ENCODE peak calls at places on chromosome 15, in nine cellular contexts. Z, J, M, P, W, X, V, T and U are unnamed samples.

GRCh38 chr15:45129651-45130129 is at the start of the genes DUOX1 and DUOXA1:
- DNase-seq in W (peak), V (no peak), J (no peak), P (peak), T (peak), M (peak), Z (peak), X (no peak), U (no peak)

GRCh38 chr15:81516461-81516860 is 142.4 kb upstream of the TMC3 start:
- DNase-seq in J (no peak), M (no peak), T (no peak), W (no peak), Z (no peak), V (no peak), X (no peak), P (no peak), U (no peak)

GRCh38 chr15:27017168-27017809 is 46.3 kb downstream of the GABRG3 start:
- DNase-seq in X (peak), Z (no peak), T (peak), J (no peak), P (no peak), M (no peak), W (peak), V (no peak), U (no peak)

GRCh38 chr15:83129791-83130190 is 22.3 kb downstream of the TM6SF1 start:
- DNase-seq in J (no peak), W (no peak), T (no peak), V (no peak), Z (no peak), M (no peak), X (no peak), P (no peak), U (no peak)

GRCh38 chr15:41104234-41104633 is 11.8 kb downstream of the INO80 start:
- DNase-seq in V (no peak), J (no peak), P (no peak), T (no peak), W (no peak), M (no peak), X (no peak), Z (no peak), U (no peak)

GRCh38 chr15:28273468-28273867 is 48.5 kb downstream of the HERC2 start:
- DNase-seq in W (no peak), Z (no peak), P (no peak), M (no peak), X (no peak), J (no peak), T (no peak), V (no peak), U (no peak)

GRCh38 chr15:67967871-67968423 is 86.2 kb upstream of the PIAS1 start:
- DNase-seq in M (peak), J (peak), P (peak), V (no peak), X (no peak), T (peak), Z (no peak), W (peak), U (peak)

GRCh38 chr15:66566963-66567531 is 1.2 kb upstream of the LCTL start:
- DNase-seq in W (peak), T (peak), J (no peak), P (peak), Z (peak), M (peak), V (no peak), X (peak), U (peak)

GRCh38 chr15:69546182-69546581 is 93.6 kb downstream of the RPLP1 start:
- DNase-seq in V (no peak), W (no peak), M (no peak), P (no peak), J (no peak), Z (no peak), X (no peak), T (no peak), U (no peak)

GRCh38 chr15:31062310-31062964 is 39.1 kb downstream of the TRPM1 start:
- DNase-seq in J (no peak), Z (no peak), M (no peak), X (no peak), W (no peak), V (no peak), T (no peak), P (no peak), U (no peak)

GRCh38 chr15:71096676-71097075 is 18.6 kb upstream of the THSD4 start:
- DNase-seq in M (no peak), V (no peak), T (no peak), X (no peak), W (no peak), P (no peak), Z (no peak), J (no peak), U (no peak)

GRCh38 chr15:29115093-29115991 is 154.3 kb downstream of the NSMCE3 start:
- DNase-seq in Z (no peak), J (no peak), W (no peak), P (no peak), T (peak), X (no peak), V (no peak), M (no peak), U (no peak)

GRCh38 chr15:73800662-73801345 is 47.7 kb upstream of the INSYN1 start:
- DNase-seq in P (peak), Z (no peak), W (no peak), J (peak), T (no peak), X (no peak), M (no peak), V (no peak), U (no peak)

GRCh38 chr15:52427804-52428203 is 100.9 kb downstream of the MYO5A start:
- DNase-seq in T (no peak), W (no peak), J (no peak), Z (peak), V (no peak), M (no peak), P (no peak), X (no peak), U (no peak)

GRCh38 chr15:67678948-67679347 is 136.4 kb downstream of the MAP2K5 start:
- DNase-seq in W (no peak), M (no peak), P (no peak), T (no peak), Z (no peak), X (no peak), V (no peak), J (no peak), U (no peak)

GRCh38 chr15:58066042-58066867 is 744 bp upstream of the ALDH1A2 start:
- DNase-seq in M (peak), X (no peak), T (peak), P (peak), V (no peak), J (peak), W (peak), Z (peak), U (peak)

GRCh38 chr15:31361764-31362120 is 35.1 kb downstream of the KLF13 start:
- DNase-seq in X (no peak), W (no peak), Z (no peak), T (no peak), J (no peak), V (no peak), P (no peak), M (no peak), U (no peak)

GRCh38 chr15:25767356-25768151 is 95.6 kb downstream of the ATP10A start:
- DNase-seq in V (peak), T (no peak), M (no peak), P (no peak), J (no peak), W (no peak), Z (no peak), X (no peak), U (no peak)

GRCh38 chr15:23869391-23869790 is 182.3 kb upstream of the NDN start:
- DNase-seq in T (peak), Z (no peak), V (no peak), J (no peak), P (peak), W (no peak), X (no peak), M (peak), U (no peak)

GRCh38 chr15:35182841-35183479 is 97.9 kb upstream of the NANOGP8 start:
- DNase-seq in T (no peak), V (no peak), M (no peak), Z (no peak), X (peak), W (no peak), P (no peak), J (no peak), U (no peak)

GRCh38 chr15:40029979-40030893 is 8.7 kb downstream of the SRP14 start:
- DNase-seq in J (no peak), X (no peak), V (no peak), Z (no peak), W (no peak), T (peak), P (no peak), M (peak), U (no peak)

GRCh38 chr15:66067687-66068086 is 185.9 kb downstream of the MEGF11 start:
- DNase-seq in T (no peak), M (no peak), V (no peak), X (no peak), P (no peak), J (peak), Z (no peak), W (no peak), U (no peak)

GRCh38 chr15:66872394-66872793 is 170.4 kb downstream of the SMAD6 start:
- DNase-seq in W (no peak), T (no peak), X (no peak), V (no peak), M (no peak), Z (no peak), P (no peak), J (no peak), U (no peak)

GRCh38 chr15:94323076-94323475 is 91.7 kb downstream of the MCTP2 start:
- DNase-seq in J (no peak), M (no peak), V (no peak), P (no peak), W (no peak), Z (no peak), T (no peak), X (no peak), U (no peak)

GRCh38 chr15:94069834-94070233 is 161.5 kb upstream of the MCTP2 start:
- DNase-seq in M (no peak), Z (no peak), X (no peak), J (no peak), V (no peak), T (no peak), W (no peak), P (no peak), U (no peak)

GRCh38 chr15:42133892-42134502 is 22.4 kb downstream of the PLA2G4F start:
- DNase-seq in Z (peak), W (peak), M (peak), T (peak), V (peak), P (no peak), J (peak), X (no peak), U (no peak)

GRCh38 chr15:59972241-59972640 is 31.9 kb upstream of the FOXB1 start:
- DNase-seq in X (no peak), W (no peak), V (no peak), J (no peak), Z (no peak), P (no peak), T (no peak), M (no peak), U (no peak)

DNA sequence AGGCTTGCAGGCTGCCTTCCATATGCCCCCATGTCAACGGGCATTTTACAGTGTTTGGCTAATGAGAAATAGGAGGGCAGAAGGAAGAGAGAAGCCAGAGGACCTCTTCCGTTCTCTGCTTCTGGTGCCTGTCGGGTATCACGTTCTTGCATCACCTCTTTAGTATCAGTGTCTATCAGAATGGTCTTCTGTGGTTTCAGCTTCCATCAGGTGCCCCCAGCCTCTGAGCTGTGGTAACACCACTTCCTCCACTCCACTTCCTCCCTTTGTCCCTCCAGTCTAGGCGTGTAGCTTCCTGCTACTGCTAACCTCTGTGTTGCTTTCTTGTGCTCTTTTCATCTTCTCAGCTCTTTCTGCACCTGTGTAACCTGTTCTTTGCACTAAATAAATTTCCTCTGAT is 27.6 kb upstream of the FOXB1 start:
- DNase-seq in Z (no peak), W (no peak), T (no peak), J (no peak), V (no peak), M (no peak), X (peak), P (no peak), U (no peak)
- TF ChIP-seq POLR2AphosphoS5 in Z (no peak), W (no peak), T (no peak), J (no peak), V (no peak), M (no peak), X (no peak), P (no peak), U (no peak)

GRCh38 chr15:90003736-90004135 is 2.6 kb downstream of the ZNF710 start:
- DNase-seq in W (no peak), P (no peak), V (no peak), J (peak), M (no peak), T (no peak), X (no peak), Z (no peak), U (no peak)

GRCh38 chr15:90000175-90000923 is 775 bp upstream of the ZNF710 start:
- DNase-seq in M (peak), Z (no peak), J (peak), W (no peak), V (no peak), X (no peak), T (peak), P (peak), U (peak)

GRCh38 chr15:90001062-90001682 is at the start of gene ZNF710:
- DNase-seq in X (no peak), M (peak), V (no peak), P (peak), J (peak), W (no peak), Z (no peak), T (peak), U (peak)

GRCh38 chr15:90002428-90002844 is 1.3 kb downstream of the ZNF710 start:
- DNase-seq in P (peak), T (no peak), W (no peak), J (peak), X (no peak), V (no peak), M (peak), Z (no peak), U (peak)

GRCh38 chr15:90001683-90002427 is 731 bp downstream of the ZNF710 start:
- DNase-seq in X (no peak), J (peak), P (peak), Z (no peak), M (peak), T (peak), V (no peak), W (peak), U (peak)
- TF ChIP-seq POLR2A in X (peak), J (no peak), P (no peak), Z (peak), M (peak), T (no peak), V (no peak), W (no peak), U (peak)

GRCh38 chr15:75215107-75216004 is 13.7 kb downstream of the C15orf39 start:
- DNase-seq in T (no peak), M (no peak), X (no peak), Z (no peak), W (no peak), J (no peak), P (no peak), V (no peak), U (no peak)
- TF ChIP-seq POLR2AphosphoS5 in T (no peak), M (no peak), X (peak), Z (peak), W (no peak), J (no peak), P (peak), V (no peak), U (peak)

GRCh38 chr15:64383760-64384159 is 2.5 kb upstream of the PCLAF start:
- DNase-seq in X (no peak), V (no peak), T (no peak), W (no peak), M (no peak), Z (no peak), J (no peak), P (no peak), U (no peak)

GRCh38 chr15:64386291-64386690 is 1.3 kb upstream of the TRIP4 start:
- DNase-seq in J (peak), X (no peak), V (no peak), M (no peak), T (no peak), P (no peak), Z (no peak), W (no peak), U (no peak)

GRCh38 chr15:64387562-64388168 is at the start of gene TRIP4:
- DNase-seq in M (peak), X (peak), J (peak), T (peak), V (peak), W (peak), Z (peak), P (peak), U (peak)
- TF ChIP-seq POLR2A in M (peak), X (peak), J (no peak), T (peak), V (no peak), W (no peak), Z (peak), P (peak), U (peak)